ENCODE peak calls at places on chromosomes 12 and 14, in ten cellular contexts. A is kidney, W is adrenal gland, G is PC-9, O is psoas muscle, Z is IMR-90, M is cardiac muscle cell, T is astrocyte, C is fibroblast of lung, R is tibial artery. H is an unnamed sample. For H3K9me3 and H3K4me1, the result is how much of the 10 kb centered on the place peaks cover.

GRCh38 chr14:60594077-60594476 is 55.2 kb downstream of the SIX1 start:
- DNase-seq in A (no peak), W (no peak), G (no peak), O (no peak), Z (no peak), M (no peak), T (no peak), C (no peak), R (no peak), H (no peak)

GRCh38 chr14:68172664-68173063 is 353.1 kb downstream of the RAD51B start:
- DNase-seq in A (no peak), W (no peak), G (no peak), O (no peak), Z (no peak), M (no peak), T (peak), C (peak), R (no peak), H (no peak)

GRCh38 chr12:116166306-116166705 is 111.2 kb downstream of the MED13L start:
- DNase-seq in A (no peak), W (no peak), G (no peak), O (no peak), Z (no peak), M (peak), T (no peak), C (no peak), R (no peak), H (no peak)

GRCh38 chr12:78210894-78211302 is 380.2 kb downstream of the NAV3 start:
- DNase-seq in A (peak), W (no peak), G (no peak), O (no peak), Z (peak), M (peak), T (peak), C (peak), R (no peak), H (no peak)

GRCh38 chr12:27869567-27869966 is 89.5 kb upstream of the MANSC4 start:
- DNase-seq in A (no peak), W (no peak), G (no peak), O (no peak), Z (no peak), M (peak), T (no peak), C (no peak), R (no peak), H (peak)

GRCh38 chr14:23478109-23478698 is 8.7 kb downstream of the NGDN start:
- DNase-seq in A (no peak), W (peak), G (peak), O (peak), Z (peak), M (peak), T (peak), C (peak), R (no peak), H (peak)

GRCh38 chr12:67943295-67943892 is 45.9 kb upstream of the IFNG-AS1 start:
- DNase-seq in A (no peak), W (peak), G (peak), O (no peak), Z (peak), M (peak), T (peak), C (peak), R (no peak), H (no peak)

GRCh38 chr12:99267038-99267437 is 380.5 kb upstream of the GARIN6 start:
- DNase-seq in A (no peak), W (no peak), G (no peak), O (no peak), Z (no peak), M (no peak), T (no peak), C (no peak), R (no peak), H (no peak)

GRCh38 chr12:74646831-74647230 is 109.2 kb downstream of the ATXN7L3B start:
- DNase-seq in A (no peak), W (no peak), G (no peak), O (no peak), Z (no peak), M (peak), T (no peak), C (no peak), R (no peak), H (no peak)

GRCh38 chr12:27460471-27460978 is 14.0 kb downstream of the SMCO2 start:
- DNase-seq in A (no peak), W (no peak), G (peak), O (no peak), Z (peak), M (peak), T (peak), C (peak), R (no peak), H (no peak)

GRCh38 chr12:125568306-125568705 is 503.1 kb downstream of the AACS start:
- DNase-seq in A (no peak), W (no peak), G (no peak), O (no peak), Z (no peak), M (no peak), T (no peak), C (no peak), R (no peak), H (no peak)

GRCh38 chr14:90495357-90496276 is 98.8 kb downstream of the CALM1 start:
- DNase-seq in A (no peak), W (peak), G (no peak), O (peak), Z (peak), M (peak), T (peak), C (peak), R (peak), H (no peak)

GRCh38 chr12:110316861-110317260 is 35.8 kb downstream of the ATP2A2 start:
- DNase-seq in A (no peak), W (no peak), G (no peak), O (no peak), Z (peak), M (peak), T (peak), C (peak), R (no peak), H (no peak)

GRCh38 chr12:103848917-103849491 is 8.0 kb upstream of the NT5DC3 start:
- DNase-seq in A (no peak), W (no peak), G (no peak), O (no peak), Z (no peak), M (peak), T (peak), C (peak), R (no peak), H (no peak)

GRCh38 chr12:92080390-92081285 is 65.0 kb downstream of the BTG1 start:
- DNase-seq in A (no peak), W (no peak), G (peak), O (no peak), Z (peak), M (peak), T (peak), C (peak), R (no peak), H (no peak)

GRCh38 chr14:76810953-76811400 is 1.7 kb downstream of the ANGEL1 start:
- DNase-seq in A (no peak), W (peak), G (no peak), O (no peak), Z (peak), M (peak), T (peak), C (peak), R (no peak), H (no peak)

GRCh38 chr14:57066887-57067513 is 201.7 kb downstream of the EXOC5 start:
- DNase-seq in A (no peak), W (peak), G (peak), O (no peak), Z (peak), M (peak), T (no peak), C (peak), R (no peak), H (no peak)

GRCh38 chr12:29700761-29701481 is 82.8 kb downstream of the TMTC1 start:
- DNase-seq in A (no peak), W (no peak), G (no peak), O (no peak), Z (no peak), M (no peak), T (peak), C (peak), R (no peak), H (no peak)

GRCh38 chr14:65704412-65704811 is 291.9 kb downstream of the FUT8 start:
- DNase-seq in A (no peak), W (no peak), G (no peak), O (no peak), Z (peak), M (peak), T (peak), C (peak), R (no peak), H (no peak)

GRCh38 chr14:58914271-58914855 is 274.1 kb upstream of the DAAM1 start:
- DNase-seq in A (no peak), W (no peak), G (no peak), O (no peak), Z (no peak), M (peak), T (no peak), C (no peak), R (no peak), H (no peak)

GRCh38 chr12:58176296-58176869 is 235.0 kb downstream of the ATP23 start:
- DNase-seq in A (no peak), W (no peak), G (peak), O (no peak), Z (peak), M (peak), T (peak), C (no peak), R (no peak), H (no peak)

GRCh38 chr14:95497561-95498011 is 18.9 kb downstream of the SYNE3 start:
- DNase-seq in A (peak), W (no peak), G (no peak), O (no peak), Z (no peak), M (no peak), T (no peak), C (no peak), R (no peak), H (no peak)

GRCh38 chr14:53180272-53181221 is 27.4 kb upstream of the DDHD1 start:
- DNase-seq in A (no peak), W (no peak), G (no peak), O (no peak), Z (peak), M (peak), T (no peak), C (peak), R (no peak), H (no peak)

GRCh38 chr14:82394916-82395315 is 861.3 kb upstream of the SEL1L start:
- DNase-seq in A (no peak), W (no peak), G (no peak), O (no peak), Z (no peak), M (no peak), T (no peak), C (no peak), R (no peak), H (no peak)

GRCh38 chr12:29743801-29744200 is 39.9 kb downstream of the TMTC1 start:
- DNase-seq in A (no peak), W (no peak), G (no peak), O (no peak), Z (peak), M (peak), T (peak), C (peak), R (no peak), H (no peak)

GRCh38 chr12:124687695-124688301 is 120.4 kb upstream of the NCOR2 start:
- DNase-seq in A (peak), W (no peak), G (no peak), O (no peak), Z (no peak), M (peak), T (no peak), C (peak), R (no peak), H (peak)

GRCh38 chr14:100706860-100707259 is 19.8 kb upstream of the DLK1 start:
- DNase-seq in A (no peak), W (no peak), G (no peak), O (no peak), Z (no peak), M (no peak), T (no peak), C (no peak), R (no peak), H (no peak)

GRCh38 chr12:103444983-103445382 is 50.8 kb downstream of the C12orf42 start:
- DNase-seq in A (no peak), W (no peak), G (no peak), O (no peak), Z (no peak), M (no peak), T (no peak), C (no peak), R (no peak), H (no peak)

GRCh38 chr14:47009615-47010014 is 358.0 kb upstream of the RPL10L start:
- DNase-seq in A (no peak), W (no peak), G (no peak), O (no peak), Z (no peak), M (no peak), T (no peak), C (no peak), R (no peak), H (no peak)

GRCh38 chr14:73787760-73788508 is 63.7 kb upstream of the PTGR2 start:
- DNase-seq in A (no peak), W (no peak), G (no peak), O (no peak), Z (peak), M (peak), T (peak), C (peak), R (no peak), H (no peak)

GRCh38 chr12:65827827-65828231 is 3.5 kb downstream of the HMGA2 start:
- DNase-seq in A (no peak), W (no peak), G (no peak), O (no peak), Z (no peak), M (peak), T (no peak), C (peak), R (no peak), H (no peak)

GRCh38 chr12:59780605-59781135 is 184.8 kb downstream of the SLC16A7 start:
- DNase-seq in A (no peak), W (peak), G (no peak), O (no peak), Z (peak), M (peak), T (peak), C (peak), R (no peak), H (no peak)

GRCh38 chr14:101077511-101078074 is 174.1 kb upstream of the RTL1 start:
- DNase-seq in A (no peak), W (peak), G (no peak), O (no peak), Z (peak), M (peak), T (peak), C (peak), R (no peak), H (no peak)

GRCh38 chr12:127485528-127485927 is 781.4 kb upstream of the TMEM132C start:
- DNase-seq in A (no peak), W (no peak), G (peak), O (no peak), Z (peak), M (no peak), T (peak), C (peak), R (no peak), H (no peak)

GRCh38 chr12:120316798-120317257 is 10.8 kb downstream of the PLA2G1B start:
- DNase-seq in A (peak), W (no peak), G (peak), O (no peak), Z (no peak), M (no peak), T (peak), C (peak), R (no peak), H (no peak)

GRCh38 chr12:121568971-121569808 is 11.6 kb downstream of the KDM2B start:
- DNase-seq in A (peak), W (no peak), G (no peak), O (no peak), Z (peak), M (peak), T (no peak), C (no peak), R (no peak), H (peak)

DNA sequence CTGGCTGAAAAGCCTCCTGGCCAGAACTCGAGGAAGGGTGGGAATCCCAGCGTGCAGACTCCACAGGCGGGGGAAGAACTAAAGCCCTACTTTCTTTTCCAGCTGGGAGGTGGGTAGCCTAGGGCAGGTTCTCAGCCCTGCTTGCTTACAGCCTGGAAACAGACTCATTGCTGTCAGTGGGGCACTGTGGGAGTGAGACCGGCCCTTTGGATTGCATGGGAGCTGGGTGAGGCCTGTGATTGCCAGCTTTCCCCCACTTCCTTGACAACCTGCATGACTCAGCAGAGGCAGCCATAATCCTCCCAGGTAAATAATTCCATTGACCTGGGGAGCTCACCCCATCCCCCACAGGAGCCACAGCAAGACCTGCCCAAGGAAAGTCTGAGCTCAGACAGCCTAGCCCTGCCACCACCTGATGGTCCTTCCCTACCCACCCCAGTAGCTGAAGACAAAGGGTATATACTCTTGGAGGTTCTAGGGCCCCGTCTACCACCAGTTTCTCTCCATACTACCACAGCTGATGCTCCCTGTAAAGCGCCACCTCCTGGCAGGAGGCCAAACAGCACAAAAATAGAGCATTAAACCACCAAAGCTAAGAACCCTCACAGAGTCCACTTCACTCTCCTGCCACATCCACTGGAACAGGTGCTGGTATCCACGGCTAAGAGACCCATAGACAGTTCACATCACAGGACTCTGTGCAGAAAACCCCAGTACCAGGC is 294.1 kb downstream of the SEC23A start:
- DNase-seq in A (peak), W (no peak), G (peak), O (no peak), Z (no peak), M (no peak), T (no peak), C (no peak), R (no peak), H (no peak)
- TF ChIP-seq CTCF in A (no peak), W (no peak), G (peak), O (no peak), Z (no peak), M (no peak), T (no peak), C (no peak), R (no peak), H (no peak)

DNA sequence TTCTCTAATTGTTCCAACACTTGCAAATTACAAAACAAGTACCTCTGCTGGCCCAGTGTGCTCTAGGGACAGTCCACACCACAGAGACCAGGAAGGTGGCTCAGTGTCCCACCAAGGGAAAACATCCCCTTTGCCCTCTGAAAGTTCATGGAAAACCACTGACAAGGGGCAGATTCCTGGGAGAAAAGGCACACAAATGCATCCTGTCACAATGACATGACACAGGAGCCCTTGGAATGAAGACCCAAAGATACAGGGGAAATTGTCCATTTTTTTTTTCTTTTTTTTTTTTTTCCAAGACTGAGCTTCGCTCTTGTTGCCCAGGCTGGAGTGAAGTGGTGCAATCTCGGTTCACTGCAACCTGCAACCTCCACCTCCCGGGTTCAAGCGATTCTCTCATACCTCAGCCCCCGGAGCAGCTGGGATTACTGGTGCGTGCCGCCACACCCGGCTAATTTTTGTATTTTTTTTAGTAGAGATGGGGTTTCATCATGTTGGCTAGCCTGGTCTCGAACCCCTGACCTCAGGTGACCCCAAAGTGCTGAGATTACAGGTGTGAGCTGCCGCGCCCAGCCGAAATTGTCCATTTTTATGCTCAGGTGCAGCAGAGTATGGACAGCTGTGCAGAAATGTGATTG is 19.3 kb upstream of the CYP46A1 start:
- DNase-seq in A (no peak), W (no peak), G (no peak), O (peak), Z (no peak), M (no peak), T (no peak), C (no peak), R (no peak), H (no peak)
- H3K9me3 ChIP-seq in A (under half), W (under half), G (under half), O (under half), Z (under half), M (under half), T (under half), C (under half), R (under half), H (under half)

DNA sequence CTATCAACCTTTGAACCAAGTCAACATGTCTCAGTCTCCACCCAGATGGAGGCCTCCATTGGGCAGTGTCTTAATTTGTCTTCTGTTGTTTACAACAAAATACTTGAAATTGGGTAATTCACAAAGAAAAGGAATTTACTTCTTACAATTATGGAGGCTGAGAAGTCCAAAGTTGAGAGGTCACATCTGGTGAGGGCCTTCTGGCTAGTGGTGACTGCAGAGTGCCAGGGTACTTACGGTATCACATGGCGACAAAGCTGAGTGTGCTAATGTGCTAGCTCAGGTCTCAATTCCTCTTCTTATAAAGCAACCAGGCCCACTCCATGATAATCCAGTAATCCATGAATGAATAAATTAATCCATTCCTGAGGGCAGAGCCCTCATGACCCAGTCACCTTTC is 4.7 kb downstream of the NID2 start:
- DNase-seq in A (no peak), W (no peak), G (no peak), O (no peak), Z (no peak), M (no peak), T (no peak), C (no peak), R (no peak), H (no peak)
- H3K4me1 ChIP-seq in A (under half), W (under half), G (under half), O (under half), Z (under half), M (half or more), T (under half), C (under half), R (under half), H (half or more)

GRCh38 chr14:34874386-34875030 is 652 bp downstream of the BAZ1A start:
- DNase-seq in A (peak), W (peak), G (peak), O (peak), Z (peak), M (peak), T (peak), C (peak), R (peak), H (peak)
- TF ChIP-seq CTCF in A (no peak), W (no peak), G (no peak), O (peak), Z (peak), M (peak), T (no peak), C (peak), R (no peak), H (no peak)

GRCh38 chr12:133225527-133225926 is 10.2 kb downstream of the ANHX start:
- DNase-seq in A (no peak), W (peak), G (no peak), O (no peak), Z (no peak), M (no peak), T (no peak), C (no peak), R (peak), H (no peak)

GRCh38 chr12:133231001-133231400 is 4.7 kb downstream of the ANHX start:
- DNase-seq in A (no peak), W (no peak), G (no peak), O (no peak), Z (no peak), M (no peak), T (no peak), C (no peak), R (peak), H (no peak)

GRCh38 chr12:133227281-133227852 is 8.3 kb downstream of the ANHX start:
- DNase-seq in A (no peak), W (peak), G (no peak), O (no peak), Z (no peak), M (no peak), T (no peak), C (no peak), R (peak), H (no peak)

GRCh38 chr12:133222211-133222610 is 13.5 kb downstream of the ANHX start:
- DNase-seq in A (no peak), W (peak), G (no peak), O (no peak), Z (no peak), M (no peak), T (no peak), C (no peak), R (peak), H (no peak)

GRCh38 chr12:133226690-133227089 is 9.0 kb downstream of the ANHX start:
- DNase-seq in A (no peak), W (no peak), G (no peak), O (no peak), Z (no peak), M (no peak), T (no peak), C (no peak), R (peak), H (no peak)
- H3K9me3 ChIP-seq in A (under half), W (under half), G (under half), O (under half), Z (half or more), M (under half), T (under half), C (under half), R (under half), H (half or more)

GRCh38 chr12:49154221-49154620 is 23.0 kb upstream of the TUBA1B start:
- DNase-seq in A (no peak), W (no peak), G (no peak), O (no peak), Z (no peak), M (no peak), T (no peak), C (no peak), R (no peak), H (no peak)
- H3K4me1 ChIP-seq in A (under half), W (under half), G (under half), O (under half), Z (under half), M (under half), T (under half), C (under half), R (under half), H (under half)

GRCh38 chr12:46710125-46710743 is 115.6 kb downstream of the SLC38A4 start:
- DNase-seq in A (no peak), W (no peak), G (no peak), O (no peak), Z (no peak), M (no peak), T (no peak), C (no peak), R (no peak), H (no peak)
- TF ChIP-seq CTCF in A (no peak), W (no peak), G (no peak), O (no peak), Z (no peak), M (no peak), T (no peak), C (no peak), R (no peak), H (no peak)

H was measured in left ventricle myocardium inferior.